ENCODE peak calls at places on chromosome 14, in four cellular contexts. L is K562, Z is HepG2, F is GM12878. X is an unnamed sample.

GRCh38 chr14:64092940-64093339 is 201.2 kb downstream of the ESR2 start:
- DNase-seq in Z (no peak), F (no peak), L (no peak), X (no peak)

GRCh38 chr14:104424406-104425072 is 155.0 kb upstream of the C14orf180 start:
- DNase-seq in F (no peak), L (no peak), Z (no peak), X (no peak)

GRCh38 chr14:85487215-85487614 is 42.7 kb upstream of the FLRT2 start:
- DNase-seq in Z (no peak), L (no peak), F (no peak), X (no peak)

GRCh38 chr14:99143793-99144192 is 128.2 kb downstream of the BCL11B start:
- DNase-seq in F (no peak), Z (no peak), L (no peak), X (no peak)

GRCh38 chr14:56129092-56129491 is 10.9 kb downstream of the PELI2 start:
- DNase-seq in Z (no peak), L (no peak), F (no peak), X (no peak)

GRCh38 chr14:102066041-102066451 is 20.8 kb downstream of the HSP90AA1 start:
- DNase-seq in L (no peak), F (no peak), Z (no peak), X (no peak)

GRCh38 chr14:72619071-72619710 is 274.7 kb downstream of the DPF3 start:
- DNase-seq in F (no peak), Z (no peak), L (no peak), X (no peak)

GRCh38 chr14:46820291-46820690 is 168.7 kb upstream of the RPL10L start:
- DNase-seq in L (peak; percentile 3), F (no peak), Z (no peak), X (no peak)

GRCh38 chr14:97771340-97772045 is 974.3 kb downstream of the VRK1 start:
- DNase-seq in Z (no peak), F (no peak), L (no peak), X (no peak)

GRCh38 chr14:30375280-30375892 is 183.6 kb upstream of the G2E3 start:
- DNase-seq in F (no peak), Z (peak; percentile 76), L (peak; percentile 64), X (peak; percentile 80)

GRCh38 chr14:58533417-58533816 is 104.3 kb upstream of the DACT1 start:
- DNase-seq in F (no peak), L (no peak), Z (no peak), X (no peak)

GRCh38 chr14:41505491-41505890 is 101.2 kb upstream of the LRFN5 start:
- DNase-seq in Z (no peak), F (no peak), L (no peak), X (peak; percentile 26)
- TF ChIP-seq CBFB in Z (no peak), F (no peak), L (no peak), X (no peak)

GRCh38 chr14:80003138-80003537 is 208.2 kb downstream of the DIO2 start:
- DNase-seq in F (no peak), Z (peak; percentile 79), L (no peak), X (no peak)

GRCh38 chr14:80004871-80005270 is 206.4 kb downstream of the DIO2 start:
- DNase-seq in F (no peak), L (no peak), Z (no peak), X (no peak)

DNA sequence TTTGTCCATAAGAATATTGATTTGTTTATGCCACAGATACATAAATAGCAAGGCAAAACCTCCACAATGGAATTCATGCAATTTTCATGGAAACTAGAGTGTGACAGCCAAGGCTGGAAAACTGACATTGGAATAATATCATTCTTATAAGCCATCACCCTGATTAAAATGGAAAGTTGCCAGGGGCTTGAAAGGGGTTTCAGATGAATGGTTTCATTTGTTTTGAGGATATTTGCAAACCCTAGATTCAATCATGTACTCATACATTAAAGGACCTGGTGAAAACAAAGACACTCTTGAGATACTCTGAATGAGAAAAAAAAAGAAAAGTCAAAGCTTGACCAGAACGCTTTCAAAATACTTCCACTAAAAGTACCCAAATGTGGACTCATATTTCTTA is 205.7 kb downstream of the DIO2 start:
- DNase-seq in L (no peak), Z (no peak), F (no peak), X (no peak)
- TF ChIP-seq MAX in L (no peak), Z (no peak), F (no peak), X (no peak)

GRCh38 chr14:94128216-94128839 is 1.1 kb downstream of the IFI27L2 start:
- DNase-seq in Z (no peak), L (no peak), F (no peak), X (no peak)

GRCh38 chr14:94127330-94127729 is 2.1 kb downstream of the IFI27L2 start:
- DNase-seq in Z (no peak), F (no peak), L (no peak), X (no peak)

GRCh38 chr14:94126800-94127199 is 2.6 kb downstream of the IFI27L2 start:
- DNase-seq in L (no peak), F (no peak), Z (no peak), X (no peak)

GRCh38 chr14:94129758-94130414 is 482 bp upstream of the IFI27L2 start:
- DNase-seq in L (peak; percentile 58), Z (no peak), F (no peak), X (no peak)

GRCh38 chr14:94129111-94129757 is at the start of gene IFI27L2:
- DNase-seq in F (no peak), Z (peak; percentile 40), L (peak; percentile 69), X (peak; percentile 76)
- TF ChIP-seq ESRRA in F (no peak), Z (no peak), L (no peak), X (no peak)

DNA sequence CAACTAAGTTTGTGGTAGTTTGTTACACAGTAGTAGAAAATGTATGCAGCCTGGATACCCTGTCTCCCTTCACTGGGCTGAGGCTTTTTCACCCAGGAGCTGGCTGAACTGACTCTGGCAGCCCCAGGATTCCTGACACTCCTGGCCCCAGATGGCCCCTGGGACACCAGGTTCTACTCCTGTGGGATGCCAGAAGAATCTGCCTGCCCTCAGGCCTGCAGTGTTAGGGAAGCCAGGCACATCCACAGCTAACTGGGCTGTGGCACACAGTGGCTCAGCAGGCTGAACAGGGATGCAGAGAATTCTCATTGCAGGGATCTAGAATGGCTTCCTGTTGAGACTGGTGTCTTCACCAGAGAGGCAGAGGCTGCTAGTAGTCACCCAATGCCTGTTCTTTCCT is 8.5 kb downstream of the IFI27 start:
- DNase-seq in L (no peak), Z (no peak), F (no peak), X (no peak)
- TF ChIP-seq CBFB in L (no peak), Z (no peak), F (no peak), X (no peak)